ENCODE peak calls at places on chromosomes 7 and 10, in nine cellular contexts. M is NCI-H1694 treated with DMSO at 0.1 percent for 48 hours; F is activated T-helper 1 cell treated with Interleukin-2 at 50 U/mL for 16 hours; V is anterior cingulate cortex; B is neural progenitor cell; E is activated naive CD4-positive, alpha-beta T cell treated with Interleukin-2 at 50 U/mL for 16 hours; U is NCI-H2171; P is stimulated activated naive CD8-positive, alpha-beta T cell treated with anti-CD3 and anti-CD28 coated beads, Interleukin-15, Interleukin-2, amounts not matched to agents 100 U/mL and 50 U/mL, for 24 hours; O is tibial nerve. C is an unnamed sample.

GRCh38 chr10:102230264-102230860 is 4.3 kb downstream of the ELOVL3 start:
- DNase-seq in O (no peak), P (peak), M (peak), F (no peak), U (peak), E (peak), V (no peak), B (peak), C (peak)

GRCh38 chr7:34260282-34260681 is 354.9 kb downstream of the BMPER start:
- DNase-seq in O (peak), M (no peak), U (no peak), V (no peak), P (no peak), F (no peak), E (no peak), B (no peak), C (no peak)

GRCh38 chr10:36428507-36428906 is 696.9 kb upstream of the ANKRD30A start:
- DNase-seq in E (no peak), V (no peak), M (no peak), B (no peak), P (no peak), O (no peak), U (no peak), F (no peak), C (no peak)

GRCh38 chr7:38862666-38863065 is 46.3 kb downstream of the VPS41 start:
- DNase-seq in O (no peak), E (no peak), B (no peak), M (no peak), V (no peak), P (no peak), F (no peak), U (no peak), C (no peak)

GRCh38 chr10:127427926-127428325 is 121.2 kb upstream of the NPS start:
- DNase-seq in P (no peak), O (no peak), U (no peak), F (no peak), E (no peak), V (no peak), B (no peak), M (no peak), C (no peak)

GRCh38 chr10:15321431-15322321 is 49.4 kb downstream of the FAM171A1 start:
- DNase-seq in E (no peak), O (no peak), U (no peak), V (no peak), P (no peak), B (no peak), F (no peak), M (peak), C (no peak)

GRCh38 chr7:26348987-26349809 is 57.5 kb downstream of the SNX10 start:
- DNase-seq in M (peak), U (peak), P (no peak), B (no peak), V (no peak), F (no peak), O (no peak), E (no peak), C (no peak)

GRCh38 chr10:71974489-71975011 is 10.4 kb downstream of the CHST3 start:
- DNase-seq in M (no peak), E (peak), F (no peak), V (peak), B (no peak), O (no peak), U (no peak), P (peak), C (peak)

GRCh38 chr10:56181607-56182006 is 179.5 kb downstream of the ZWINT start:
- DNase-seq in O (no peak), V (no peak), M (no peak), U (no peak), P (no peak), E (no peak), F (no peak), B (no peak), C (no peak)

GRCh38 chr7:119594956-119595355 is 678.0 kb upstream of the KCND2 start:
- DNase-seq in E (no peak), B (peak), U (no peak), V (no peak), F (no peak), O (no peak), M (no peak), P (no peak), C (no peak)

GRCh38 chr7:151086802-151087246 is 549 bp downstream of the AGAP3 start:
- DNase-seq in P (peak), E (peak), O (no peak), U (no peak), B (peak), M (peak), V (no peak), F (no peak), C (peak)

GRCh38 chr7:128056901-128057300 is 25.7 kb upstream of the LRRC4 start:
- DNase-seq in U (no peak), F (no peak), O (no peak), P (no peak), B (no peak), E (no peak), V (no peak), M (no peak), C (no peak)

GRCh38 chr7:43039346-43039745 is 73.1 kb upstream of the HECW1 start:
- DNase-seq in V (no peak), M (no peak), P (no peak), E (no peak), O (no peak), F (no peak), U (no peak), B (no peak), C (no peak)

GRCh38 chr10:110077436-110078120 is 69.8 kb downstream of the ADD3 start:
- DNase-seq in U (no peak), P (no peak), F (no peak), B (no peak), O (no peak), M (peak), V (peak), E (no peak), C (no peak)

GRCh38 chr7:92831716-92832622 is 4.4 kb downstream of the CDK6 start:
- DNase-seq in U (no peak), P (no peak), V (no peak), E (peak), F (no peak), M (no peak), B (no peak), O (no peak), C (no peak)

GRCh38 chr10:79904671-79905321 is 44.1 kb downstream of the SFTPD start:
- DNase-seq in U (peak), P (peak), M (peak), B (peak), V (peak), F (peak), O (peak), E (peak), C (peak)

GRCh38 chr10:131115801-131116200 is 195.7 kb downstream of the TCERG1L start:
- DNase-seq in V (no peak), P (no peak), F (no peak), B (no peak), O (no peak), E (no peak), M (no peak), U (no peak), C (no peak)

GRCh38 chr10:31578181-31578852 is 259.3 kb downstream of the ZEB1 start:
- DNase-seq in U (no peak), O (no peak), F (no peak), B (no peak), P (no peak), M (no peak), V (no peak), E (no peak), C (no peak)

GRCh38 chr10:78980354-78980753 is 88.4 kb upstream of the ZMIZ1 start:
- DNase-seq in U (no peak), M (no peak), B (no peak), O (no peak), V (no peak), P (no peak), E (no peak), F (no peak), C (no peak)

GRCh38 chr10:110016957-110017514 is 9.3 kb downstream of the ADD3 start:
- DNase-seq in E (no peak), O (no peak), U (no peak), P (no peak), M (no peak), B (no peak), V (no peak), F (no peak), C (no peak)

GRCh38 chr7:25311346-25311745 is 83.1 kb upstream of the NPVF start:
- DNase-seq in E (no peak), B (no peak), M (no peak), V (no peak), P (no peak), F (no peak), O (no peak), U (no peak), C (no peak)

C was measured in activated CD8-positive, alpha-beta memory T cell treated with anti-CD3 and anti-CD28 coated beads for 24 hours.